ENCODE peak calls at places on chromosome 4, in seven cellular contexts. One of them, this sample, is unnamed.

GRCh38 chr4:106898621-106899230 is 137.4 kb downstream of the DKK2 start:
- DNase-seq in endodermal cell: peak
- DNase-seq in mammary epithelial cell: peak
- DNase-seq in HepG2: peak
- DNase-seq in Karpas-422: peak
- DNase-seq in MM.1S: peak
- DNase-seq in IMR-90: peak
- DNase-seq in this sample: peak

GRCh38 chr4:140884431-140885058 is 128.4 kb upstream of the TBC1D9 start:
- DNase-seq in endodermal cell: peak
- DNase-seq in mammary epithelial cell: peak
- DNase-seq in HepG2: peak
- DNase-seq in Karpas-422: peak
- DNase-seq in MM.1S: peak
- DNase-seq in IMR-90: peak
- DNase-seq in this sample: peak

GRCh38 chr4:140296871-140297570 is 76.4 kb upstream of the SCOC start:
- DNase-seq in endodermal cell: peak
- DNase-seq in mammary epithelial cell: peak
- DNase-seq in HepG2: no peak
- DNase-seq in Karpas-422: no peak
- DNase-seq in MM.1S: no peak
- DNase-seq in IMR-90: no peak
- DNase-seq in this sample: no peak

GRCh38 chr4:147782087-147782781 is 50.3 kb downstream of the ARHGAP10 start:
- DNase-seq in endodermal cell: no peak
- DNase-seq in mammary epithelial cell: no peak
- DNase-seq in HepG2: no peak
- DNase-seq in Karpas-422: no peak
- DNase-seq in MM.1S: no peak
- DNase-seq in IMR-90: peak
- DNase-seq in this sample: no peak

GRCh38 chr4:184994623-184995010 is 23.7 kb upstream of the HELT start:
- DNase-seq in endodermal cell: no peak
- DNase-seq in mammary epithelial cell: no peak
- DNase-seq in HepG2: no peak
- DNase-seq in Karpas-422: no peak
- DNase-seq in MM.1S: no peak
- DNase-seq in IMR-90: no peak
- DNase-seq in this sample: no peak

GRCh38 chr4:181802207-181802606 is 441.0 kb upstream of the TENM3 start:
- DNase-seq in endodermal cell: no peak
- DNase-seq in mammary epithelial cell: no peak
- DNase-seq in HepG2: no peak
- DNase-seq in Karpas-422: no peak
- DNase-seq in MM.1S: no peak
- DNase-seq in IMR-90: no peak
- DNase-seq in this sample: no peak

GRCh38 chr4:53863163-53863562 is 201.2 kb downstream of the CHIC2 start:
- DNase-seq in endodermal cell: no peak
- DNase-seq in mammary epithelial cell: no peak
- DNase-seq in HepG2: no peak
- DNase-seq in Karpas-422: no peak
- DNase-seq in MM.1S: no peak
- DNase-seq in IMR-90: peak
- DNase-seq in this sample: no peak

GRCh38 chr4:117134386-117134785 is 49.0 kb upstream of the TRAM1L1 start:
- DNase-seq in endodermal cell: peak
- DNase-seq in mammary epithelial cell: peak
- DNase-seq in HepG2: peak
- DNase-seq in Karpas-422: peak
- DNase-seq in MM.1S: peak
- DNase-seq in IMR-90: peak
- DNase-seq in this sample: peak

GRCh38 chr4:1050486-1051213 is 39.2 kb downstream of the FGFRL1 start:
- DNase-seq in endodermal cell: peak
- DNase-seq in mammary epithelial cell: no peak
- DNase-seq in HepG2: no peak
- DNase-seq in Karpas-422: no peak
- DNase-seq in MM.1S: no peak
- DNase-seq in IMR-90: no peak
- DNase-seq in this sample: peak

GRCh38 chr4:54440394-54441223 is 211.5 kb downstream of the PDGFRA start:
- DNase-seq in endodermal cell: peak
- DNase-seq in mammary epithelial cell: peak
- DNase-seq in HepG2: no peak
- DNase-seq in Karpas-422: peak
- DNase-seq in MM.1S: peak
- DNase-seq in IMR-90: peak
- DNase-seq in this sample: peak

GRCh38 chr4:138251904-138252303 is 9.8 kb upstream of the SLC7A11 start:
- DNase-seq in endodermal cell: no peak
- DNase-seq in mammary epithelial cell: no peak
- DNase-seq in HepG2: no peak
- DNase-seq in Karpas-422: no peak
- DNase-seq in MM.1S: no peak
- DNase-seq in IMR-90: no peak
- DNase-seq in this sample: no peak

DNA sequence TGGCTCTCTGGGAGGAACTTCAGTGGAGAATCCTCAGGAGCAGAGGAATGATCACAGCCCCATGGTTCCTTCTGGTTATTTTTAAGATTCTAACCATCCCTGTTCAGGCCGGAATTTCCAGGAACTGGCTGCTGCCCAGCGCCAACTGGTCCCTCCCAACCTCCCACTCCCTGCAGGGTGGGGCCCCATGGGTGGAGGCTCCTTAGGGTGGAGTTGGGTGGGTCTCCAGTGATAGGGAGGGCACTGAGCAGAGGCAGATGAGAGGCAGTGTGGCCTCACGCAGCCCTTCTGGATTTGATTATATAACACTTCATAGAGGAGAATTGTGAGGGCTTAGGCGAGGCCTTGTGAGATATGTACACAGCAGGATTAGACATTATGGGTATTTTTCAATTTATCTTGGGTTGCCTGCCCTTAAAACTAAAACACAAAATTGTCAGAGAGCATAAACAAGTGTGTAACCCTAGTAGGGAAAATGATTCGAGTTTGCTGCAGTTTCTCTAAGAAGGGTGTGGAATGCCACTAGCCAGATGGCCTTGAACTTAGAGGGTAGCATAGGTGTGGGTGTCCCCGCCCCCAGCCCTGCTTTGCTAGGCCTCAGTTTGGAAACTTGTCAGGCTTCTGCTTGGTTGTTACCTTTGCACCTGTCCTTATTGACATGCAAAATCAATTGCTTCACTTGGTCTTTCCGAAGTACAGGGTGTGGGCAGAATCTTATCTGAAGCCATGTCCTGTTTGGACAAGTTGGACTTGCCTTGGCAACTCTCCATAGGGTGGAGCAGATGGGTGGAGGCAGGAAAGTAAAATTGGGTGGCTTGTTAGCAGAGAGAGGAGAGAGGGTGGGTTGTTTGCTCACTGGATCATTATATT is 9.3 kb downstream of the KLF3 start:
- DNase-seq in endodermal cell: peak
- DNase-seq in mammary epithelial cell: peak
- DNase-seq in HepG2: peak
- DNase-seq in Karpas-422: no peak
- DNase-seq in MM.1S: no peak
- DNase-seq in IMR-90: no peak
- DNase-seq in this sample: peak
- H3K9ac ChIP-seq in endodermal cell: no peak
- H3K9ac ChIP-seq in mammary epithelial cell: peak
- H3K9ac ChIP-seq in HepG2: peak
- H3K9ac ChIP-seq in Karpas-422: no peak
- H3K9ac ChIP-seq in MM.1S: no peak
- H3K9ac ChIP-seq in IMR-90: no peak
- H3K9ac ChIP-seq in this sample: no peak

DNA sequence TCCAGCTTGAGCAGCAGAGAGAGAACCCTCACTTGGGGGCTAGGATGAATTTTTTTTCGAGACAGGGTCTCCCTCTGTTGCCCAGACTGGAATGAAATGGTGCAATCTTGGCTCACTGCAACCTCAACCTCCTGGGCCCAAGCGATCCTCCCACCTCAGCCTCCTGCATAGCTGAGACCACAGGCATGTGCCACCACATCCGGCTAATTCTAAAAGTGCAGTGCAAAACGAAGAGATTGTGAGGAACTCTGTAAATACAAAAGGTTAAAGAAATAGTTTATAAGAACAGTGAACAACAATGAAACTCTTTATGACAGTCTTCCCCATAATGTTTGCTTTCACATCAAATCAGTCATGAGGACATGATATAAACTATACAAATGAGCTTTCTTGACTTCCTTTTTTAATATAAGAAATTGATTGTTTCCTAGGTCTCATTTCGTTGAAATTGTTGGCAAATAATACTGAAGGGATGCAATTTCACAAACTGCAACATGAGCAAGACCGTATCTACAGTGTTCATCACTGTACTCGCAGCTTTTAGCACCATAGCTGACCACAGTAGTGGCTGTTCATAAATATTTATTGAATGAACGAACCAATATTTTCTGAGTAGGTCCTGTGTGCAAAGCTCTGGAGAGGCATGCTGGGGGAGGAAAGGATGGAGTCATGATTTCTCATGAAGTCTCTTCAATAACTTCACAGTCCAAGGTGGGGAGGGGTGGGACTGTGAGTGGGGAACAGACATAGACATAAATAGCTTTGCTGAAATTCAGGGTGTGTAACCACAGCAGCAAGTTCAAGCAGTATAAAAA is 116.1 kb downstream of the SHROOM3 start:
- DNase-seq in endodermal cell: no peak
- DNase-seq in mammary epithelial cell: no peak
- DNase-seq in HepG2: no peak
- DNase-seq in Karpas-422: no peak
- DNase-seq in MM.1S: no peak
- DNase-seq in IMR-90: peak
- DNase-seq in this sample: no peak
- H3K9ac ChIP-seq in endodermal cell: no peak
- H3K9ac ChIP-seq in mammary epithelial cell: no peak
- H3K9ac ChIP-seq in HepG2: no peak
- H3K9ac ChIP-seq in Karpas-422: no peak
- H3K9ac ChIP-seq in MM.1S: no peak
- H3K9ac ChIP-seq in IMR-90: no peak
- H3K9ac ChIP-seq in this sample: no peak

GRCh38 chr4:26355392-26356052 is 34.7 kb downstream of the RBPJ start:
- DNase-seq in endodermal cell: no peak
- DNase-seq in mammary epithelial cell: no peak
- DNase-seq in HepG2: no peak
- DNase-seq in Karpas-422: no peak
- DNase-seq in MM.1S: no peak
- DNase-seq in IMR-90: no peak
- DNase-seq in this sample: no peak

GRCh38 chr4:26356067-26356466 is 35.3 kb downstream of the RBPJ start:
- DNase-seq in endodermal cell: no peak
- DNase-seq in mammary epithelial cell: peak
- DNase-seq in HepG2: no peak
- DNase-seq in Karpas-422: no peak
- DNase-seq in MM.1S: no peak
- DNase-seq in IMR-90: peak
- DNase-seq in this sample: no peak

GRCh38 chr4:26351685-26352084 is 30.9 kb downstream of the RBPJ start:
- DNase-seq in endodermal cell: no peak
- DNase-seq in mammary epithelial cell: no peak
- DNase-seq in HepG2: no peak
- DNase-seq in Karpas-422: no peak
- DNase-seq in MM.1S: no peak
- DNase-seq in IMR-90: no peak
- DNase-seq in this sample: no peak

GRCh38 chr4:26349496-26349895 is 28.7 kb downstream of the RBPJ start:
- DNase-seq in endodermal cell: no peak
- DNase-seq in mammary epithelial cell: no peak
- DNase-seq in HepG2: no peak
- DNase-seq in Karpas-422: no peak
- DNase-seq in MM.1S: no peak
- DNase-seq in IMR-90: no peak
- DNase-seq in this sample: no peak

GRCh38 chr4:26354491-26354890 is 33.7 kb downstream of the RBPJ start:
- DNase-seq in endodermal cell: no peak
- DNase-seq in mammary epithelial cell: no peak
- DNase-seq in HepG2: no peak
- DNase-seq in Karpas-422: no peak
- DNase-seq in MM.1S: no peak
- DNase-seq in IMR-90: no peak
- DNase-seq in this sample: no peak
- H3K9ac ChIP-seq in endodermal cell: no peak
- H3K9ac ChIP-seq in mammary epithelial cell: no peak
- H3K9ac ChIP-seq in HepG2: no peak
- H3K9ac ChIP-seq in Karpas-422: no peak
- H3K9ac ChIP-seq in MM.1S: no peak
- H3K9ac ChIP-seq in IMR-90: no peak
- H3K9ac ChIP-seq in this sample: no peak

DNA sequence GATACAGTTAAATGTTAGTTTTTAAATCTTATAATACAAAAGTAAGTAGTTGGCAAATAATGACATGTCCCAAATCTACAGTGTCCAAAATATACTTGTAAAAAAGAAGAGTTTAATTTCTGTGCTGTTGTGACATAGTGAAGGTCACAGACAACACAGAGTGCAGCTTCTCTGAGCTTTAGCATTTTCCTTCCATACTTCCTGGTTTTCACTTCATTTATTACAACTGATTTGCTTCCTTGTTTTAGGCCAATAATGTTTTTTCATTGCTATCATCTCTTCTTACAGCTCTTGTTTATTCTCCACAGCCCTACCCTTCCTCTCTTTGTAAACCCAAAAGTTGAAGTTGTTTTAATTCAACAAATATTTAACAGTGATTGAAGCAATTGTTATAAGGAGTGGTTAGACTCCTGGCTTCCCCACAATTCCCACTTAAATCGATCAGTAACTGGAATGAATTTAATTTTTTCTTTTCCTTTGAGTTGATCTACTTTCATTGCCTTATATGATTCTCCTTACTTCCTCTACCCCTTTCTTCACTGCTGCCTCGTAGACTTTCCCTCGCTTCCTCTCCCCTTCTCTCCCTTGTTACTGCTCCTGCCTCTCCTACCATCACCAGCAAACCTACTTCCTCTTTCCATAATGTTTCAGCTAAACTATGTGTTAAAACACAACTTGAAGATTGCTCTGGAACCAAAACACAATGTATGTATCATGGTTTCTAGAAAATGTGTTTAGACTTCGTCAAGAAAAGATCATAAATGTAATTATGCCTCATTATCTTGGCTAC is 132.2 kb upstream of the TET2 start:
- DNase-seq in endodermal cell: no peak
- DNase-seq in mammary epithelial cell: no peak
- DNase-seq in HepG2: no peak
- DNase-seq in Karpas-422: no peak
- DNase-seq in MM.1S: no peak
- DNase-seq in IMR-90: no peak
- DNase-seq in this sample: no peak
- H3K9ac ChIP-seq in endodermal cell: no peak
- H3K9ac ChIP-seq in mammary epithelial cell: no peak
- H3K9ac ChIP-seq in HepG2: no peak
- H3K9ac ChIP-seq in Karpas-422: no peak
- H3K9ac ChIP-seq in MM.1S: no peak
- H3K9ac ChIP-seq in IMR-90: no peak
- H3K9ac ChIP-seq in this sample: no peak

DNA sequence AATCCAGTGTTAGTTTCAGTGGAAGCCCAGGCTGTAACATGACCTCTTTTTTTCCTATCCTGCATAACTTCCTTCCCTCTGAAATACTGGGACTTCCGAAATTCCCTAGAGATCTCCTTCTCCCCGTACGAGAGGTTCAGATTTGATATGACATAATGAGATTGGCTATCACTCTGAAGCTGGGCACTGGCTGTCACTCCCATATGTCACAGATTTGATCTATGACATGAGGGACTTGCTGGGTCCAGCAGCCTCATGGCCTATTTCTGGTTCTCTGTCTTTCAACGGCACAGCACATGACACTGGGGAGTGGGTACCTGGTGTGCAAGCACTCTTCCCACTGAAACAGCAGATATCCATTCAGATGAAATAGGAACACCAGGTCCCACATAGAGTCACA is 36.7 kb downstream of the PF4 start:
- DNase-seq in endodermal cell: no peak
- DNase-seq in mammary epithelial cell: no peak
- DNase-seq in HepG2: no peak
- DNase-seq in Karpas-422: no peak
- DNase-seq in MM.1S: no peak
- DNase-seq in IMR-90: no peak
- DNase-seq in this sample: no peak
- H3K9ac ChIP-seq in endodermal cell: no peak
- H3K9ac ChIP-seq in mammary epithelial cell: no peak
- H3K9ac ChIP-seq in HepG2: no peak
- H3K9ac ChIP-seq in Karpas-422: no peak
- H3K9ac ChIP-seq in MM.1S: no peak
- H3K9ac ChIP-seq in IMR-90: no peak
- H3K9ac ChIP-seq in this sample: no peak

This sample was measured in SK-N-SH.